ENCODE peak calls at places on chromosomes 5 and 9, in eight cellular contexts. One of them, this sample, is unnamed.

GRCh38 chr5:79284852-79285251 is 48.9 kb downstream of the JMY start:
- DNase-seq in HT1080: peak; percentile 9
- DNase-seq in NCI-H1105: no peak
- DNase-seq in psoas muscle: no peak
- DNase-seq in fibroblast of mammary gland: peak; percentile 29
- DNase-seq in NCI-H1417: no peak
- DNase-seq in NCI-H1092 treated with DMSO at 0.1 percent for 48 hours: no peak
- DNase-seq in T-cell: no peak
- DNase-seq in this sample: no peak

GRCh38 chr9:33351547-33351946 is 50.8 kb downstream of the AQP7 start:
- DNase-seq in fibroblast of mammary gland: no peak
- DNase-seq in HT1080: no peak
- DNase-seq in T-cell: no peak
- DNase-seq in psoas muscle: no peak
- DNase-seq in NCI-H1417: no peak
- DNase-seq in NCI-H1092 treated with DMSO at 0.1 percent for 48 hours: no peak
- DNase-seq in NCI-H1105: no peak
- DNase-seq in this sample: no peak

GRCh38 chr9:104313396-104314110 is 190.5 kb upstream of the OR13F1 start:
- DNase-seq in T-cell: no peak
- DNase-seq in HT1080: no peak
- DNase-seq in NCI-H1092 treated with DMSO at 0.1 percent for 48 hours: peak; percentile 14
- DNase-seq in NCI-H1417: peak; percentile 11
- DNase-seq in psoas muscle: no peak
- DNase-seq in NCI-H1105: no peak
- DNase-seq in fibroblast of mammary gland: no peak
- DNase-seq in this sample: no peak

GRCh38 chr9:120928720-120929389 is 2.3 kb upstream of the TRAF1 start:
- DNase-seq in psoas muscle: peak; percentile 80
- DNase-seq in fibroblast of mammary gland: no peak
- DNase-seq in NCI-H1105: no peak
- DNase-seq in T-cell: peak; percentile 71
- DNase-seq in HT1080: no peak
- DNase-seq in NCI-H1417: peak; percentile 18
- DNase-seq in NCI-H1092 treated with DMSO at 0.1 percent for 48 hours: peak; percentile 59
- DNase-seq in this sample: no peak

GRCh38 chr5:101455048-101455447 is 552.0 kb upstream of the ST8SIA4 start:
- DNase-seq in fibroblast of mammary gland: no peak
- DNase-seq in HT1080: no peak
- DNase-seq in T-cell: no peak
- DNase-seq in NCI-H1105: no peak
- DNase-seq in NCI-H1092 treated with DMSO at 0.1 percent for 48 hours: no peak
- DNase-seq in psoas muscle: no peak
- DNase-seq in NCI-H1417: no peak
- DNase-seq in this sample: no peak

GRCh38 chr5:55483903-55484302 is 50.9 kb downstream of the PLPP1 start:
- DNase-seq in NCI-H1417: no peak
- DNase-seq in psoas muscle: no peak
- DNase-seq in fibroblast of mammary gland: no peak
- DNase-seq in HT1080: no peak
- DNase-seq in NCI-H1092 treated with DMSO at 0.1 percent for 48 hours: no peak
- DNase-seq in NCI-H1105: no peak
- DNase-seq in T-cell: no peak
- DNase-seq in this sample: no peak

GRCh38 chr5:68273717-68274409 is 58.3 kb downstream of the PIK3R1 start:
- DNase-seq in NCI-H1092 treated with DMSO at 0.1 percent for 48 hours: no peak
- DNase-seq in HT1080: no peak
- DNase-seq in psoas muscle: no peak
- DNase-seq in NCI-H1417: no peak
- DNase-seq in NCI-H1105: no peak
- DNase-seq in T-cell: no peak
- DNase-seq in fibroblast of mammary gland: no peak
- DNase-seq in this sample: peak; percentile 62

GRCh38 chr5:151614565-151614964 is 23.4 kb upstream of the FAT2 start:
- DNase-seq in T-cell: no peak
- DNase-seq in NCI-H1105: no peak
- DNase-seq in NCI-H1417: no peak
- DNase-seq in NCI-H1092 treated with DMSO at 0.1 percent for 48 hours: no peak
- DNase-seq in fibroblast of mammary gland: no peak
- DNase-seq in HT1080: no peak
- DNase-seq in psoas muscle: no peak
- DNase-seq in this sample: no peak

GRCh38 chr9:113310538-113310937 is 7.4 kb upstream of the RNF183 start:
- DNase-seq in NCI-H1105: no peak
- DNase-seq in NCI-H1417: no peak
- DNase-seq in NCI-H1092 treated with DMSO at 0.1 percent for 48 hours: no peak
- DNase-seq in HT1080: no peak
- DNase-seq in T-cell: no peak
- DNase-seq in psoas muscle: no peak
- DNase-seq in fibroblast of mammary gland: no peak
- DNase-seq in this sample: no peak

GRCh38 chr5:111954516-111955337 is 197.7 kb upstream of the NREP start:
- DNase-seq in fibroblast of mammary gland: peak; percentile 48
- DNase-seq in NCI-H1417: no peak
- DNase-seq in NCI-H1105: no peak
- DNase-seq in NCI-H1092 treated with DMSO at 0.1 percent for 48 hours: no peak
- DNase-seq in T-cell: no peak
- DNase-seq in psoas muscle: no peak
- DNase-seq in HT1080: no peak
- DNase-seq in this sample: no peak

GRCh38 chr5:176361437-176362097 is at the start of gene KIAA1191:
- DNase-seq in T-cell: peak; percentile 92
- DNase-seq in HT1080: peak; percentile 86
- DNase-seq in NCI-H1105: peak; percentile 69
- DNase-seq in fibroblast of mammary gland: peak; percentile 86
- DNase-seq in NCI-H1092 treated with DMSO at 0.1 percent for 48 hours: peak; percentile 83
- DNase-seq in NCI-H1417: peak; percentile 82
- DNase-seq in psoas muscle: peak; percentile 96
- DNase-seq in this sample: peak; percentile 80

GRCh38 chr9:33785914-33786313 is 9.4 kb upstream of the PRSS3 start:
- DNase-seq in fibroblast of mammary gland: peak; percentile 36
- DNase-seq in NCI-H1092 treated with DMSO at 0.1 percent for 48 hours: peak; percentile 17
- DNase-seq in NCI-H1105: no peak
- DNase-seq in HT1080: no peak
- DNase-seq in T-cell: no peak
- DNase-seq in NCI-H1417: no peak
- DNase-seq in psoas muscle: no peak
- DNase-seq in this sample: no peak

GRCh38 chr5:93819666-93820065 is 78.3 kb upstream of the POU5F2 start:
- DNase-seq in HT1080: no peak
- DNase-seq in fibroblast of mammary gland: no peak
- DNase-seq in T-cell: no peak
- DNase-seq in psoas muscle: no peak
- DNase-seq in NCI-H1092 treated with DMSO at 0.1 percent for 48 hours: no peak
- DNase-seq in NCI-H1417: no peak
- DNase-seq in NCI-H1105: no peak
- DNase-seq in this sample: no peak

GRCh38 chr5:8845316-8845715 is 700.6 kb downstream of the SEMA5A start:
- DNase-seq in NCI-H1105: no peak
- DNase-seq in psoas muscle: no peak
- DNase-seq in T-cell: no peak
- DNase-seq in NCI-H1417: no peak
- DNase-seq in NCI-H1092 treated with DMSO at 0.1 percent for 48 hours: no peak
- DNase-seq in fibroblast of mammary gland: peak; percentile 86
- DNase-seq in HT1080: peak; percentile 52
- DNase-seq in this sample: no peak

GRCh38 chr5:124451721-124452383 is 294.6 kb downstream of the ZNF608 start:
- DNase-seq in T-cell: no peak
- DNase-seq in NCI-H1105: no peak
- DNase-seq in fibroblast of mammary gland: no peak
- DNase-seq in NCI-H1417: no peak
- DNase-seq in psoas muscle: no peak
- DNase-seq in NCI-H1092 treated with DMSO at 0.1 percent for 48 hours: no peak
- DNase-seq in HT1080: no peak
- DNase-seq in this sample: no peak

GRCh38 chr5:138960145-138960692 is 85.1 kb upstream of the LRRTM2 start:
- DNase-seq in T-cell: no peak
- DNase-seq in psoas muscle: no peak
- DNase-seq in fibroblast of mammary gland: no peak
- DNase-seq in HT1080: no peak
- DNase-seq in NCI-H1417: peak; percentile 58
- DNase-seq in NCI-H1092 treated with DMSO at 0.1 percent for 48 hours: peak; percentile 84
- DNase-seq in NCI-H1105: no peak
- DNase-seq in this sample: no peak

GRCh38 chr9:115025721-115026120 is 92.2 kb downstream of the TNC start:
- DNase-seq in HT1080: no peak
- DNase-seq in NCI-H1417: no peak
- DNase-seq in NCI-H1092 treated with DMSO at 0.1 percent for 48 hours: no peak
- DNase-seq in T-cell: no peak
- DNase-seq in fibroblast of mammary gland: no peak
- DNase-seq in NCI-H1105: no peak
- DNase-seq in psoas muscle: no peak
- DNase-seq in this sample: no peak

GRCh38 chr5:78548216-78548615 is 100.4 kb downstream of the LHFPL2 start:
- DNase-seq in T-cell: no peak
- DNase-seq in NCI-H1105: no peak
- DNase-seq in HT1080: no peak
- DNase-seq in NCI-H1417: no peak
- DNase-seq in fibroblast of mammary gland: no peak
- DNase-seq in NCI-H1092 treated with DMSO at 0.1 percent for 48 hours: no peak
- DNase-seq in psoas muscle: no peak
- DNase-seq in this sample: no peak

GRCh38 chr9:125438506-125439433 is 177.1 kb downstream of the GAPVD1 start:
- DNase-seq in T-cell: no peak
- DNase-seq in psoas muscle: no peak
- DNase-seq in NCI-H1092 treated with DMSO at 0.1 percent for 48 hours: no peak
- DNase-seq in fibroblast of mammary gland: no peak
- DNase-seq in HT1080: no peak
- DNase-seq in NCI-H1105: no peak
- DNase-seq in NCI-H1417: no peak
- DNase-seq in this sample: no peak

GRCh38 chr5:137609122-137609521 is 110.0 kb upstream of the SPOCK1 start:
- DNase-seq in fibroblast of mammary gland: peak; percentile 62
- DNase-seq in NCI-H1105: no peak
- DNase-seq in T-cell: no peak
- DNase-seq in NCI-H1417: no peak
- DNase-seq in NCI-H1092 treated with DMSO at 0.1 percent for 48 hours: no peak
- DNase-seq in psoas muscle: no peak
- DNase-seq in HT1080: peak; percentile 65
- DNase-seq in this sample: no peak

GRCh38 chr5:109655841-109656240 is 33.9 kb upstream of the MAN2A1 start:
- DNase-seq in T-cell: no peak
- DNase-seq in NCI-H1105: no peak
- DNase-seq in NCI-H1092 treated with DMSO at 0.1 percent for 48 hours: no peak
- DNase-seq in NCI-H1417: no peak
- DNase-seq in psoas muscle: no peak
- DNase-seq in HT1080: peak; percentile 42
- DNase-seq in fibroblast of mammary gland: no peak
- DNase-seq in this sample: peak; percentile 65

GRCh38 chr5:16754621-16755020 is 137.8 kb upstream of the RETREG1 start:
- DNase-seq in T-cell: no peak
- DNase-seq in NCI-H1105: no peak
- DNase-seq in NCI-H1092 treated with DMSO at 0.1 percent for 48 hours: no peak
- DNase-seq in HT1080: no peak
- DNase-seq in NCI-H1417: no peak
- DNase-seq in psoas muscle: no peak
- DNase-seq in fibroblast of mammary gland: no peak
- DNase-seq in this sample: no peak

GRCh38 chr5:154652746-154653417 is 102.3 kb upstream of the LARP1 start:
- DNase-seq in HT1080: peak; percentile 48
- DNase-seq in NCI-H1092 treated with DMSO at 0.1 percent for 48 hours: no peak
- DNase-seq in T-cell: no peak
- DNase-seq in psoas muscle: no peak
- DNase-seq in NCI-H1105: no peak
- DNase-seq in NCI-H1417: no peak
- DNase-seq in fibroblast of mammary gland: no peak
- DNase-seq in this sample: no peak

GRCh38 chr5:142976861-142977260 is 206.7 kb downstream of the ARHGAP26 start:
- DNase-seq in NCI-H1092 treated with DMSO at 0.1 percent for 48 hours: no peak
- DNase-seq in NCI-H1417: no peak
- DNase-seq in T-cell: no peak
- DNase-seq in HT1080: peak; percentile 69
- DNase-seq in fibroblast of mammary gland: peak; percentile 55
- DNase-seq in psoas muscle: no peak
- DNase-seq in NCI-H1105: no peak
- DNase-seq in this sample: no peak

GRCh38 chr5:34833991-34834793 is 4.8 kb upstream of the TTC23L start:
- DNase-seq in NCI-H1092 treated with DMSO at 0.1 percent for 48 hours: no peak
- DNase-seq in NCI-H1105: no peak
- DNase-seq in T-cell: no peak
- DNase-seq in HT1080: no peak
- DNase-seq in NCI-H1417: no peak
- DNase-seq in psoas muscle: no peak
- DNase-seq in fibroblast of mammary gland: peak; percentile 23
- DNase-seq in this sample: no peak

GRCh38 chr5:64680289-64680688 is 10.0 kb upstream of the SHISAL2B start:
- DNase-seq in NCI-H1417: no peak
- DNase-seq in NCI-H1105: no peak
- DNase-seq in psoas muscle: no peak
- DNase-seq in HT1080: peak; percentile 67
- DNase-seq in T-cell: no peak
- DNase-seq in NCI-H1092 treated with DMSO at 0.1 percent for 48 hours: no peak
- DNase-seq in fibroblast of mammary gland: no peak
- DNase-seq in this sample: peak; percentile 37

GRCh38 chr9:129341197-129341990 is 163.3 kb upstream of the IER5L start:
- DNase-seq in fibroblast of mammary gland: no peak
- DNase-seq in psoas muscle: no peak
- DNase-seq in NCI-H1105: no peak
- DNase-seq in T-cell: no peak
- DNase-seq in HT1080: no peak
- DNase-seq in NCI-H1417: no peak
- DNase-seq in NCI-H1092 treated with DMSO at 0.1 percent for 48 hours: no peak
- DNase-seq in this sample: no peak

GRCh38 chr9:21031091-21031817 is at the start of gene HACD4:
- DNase-seq in fibroblast of mammary gland: peak; percentile 47
- DNase-seq in NCI-H1417: peak; percentile 3
- DNase-seq in NCI-H1105: no peak
- DNase-seq in psoas muscle: peak; percentile 41
- DNase-seq in T-cell: peak; percentile 70
- DNase-seq in HT1080: no peak
- DNase-seq in NCI-H1092 treated with DMSO at 0.1 percent for 48 hours: peak; percentile 46
- DNase-seq in this sample: peak; percentile 15

GRCh38 chr9:120873512-120873911 is 3.5 kb downstream of the PHF19 start:
- DNase-seq in NCI-H1092 treated with DMSO at 0.1 percent for 48 hours: no peak
- DNase-seq in T-cell: no peak
- DNase-seq in NCI-H1105: no peak
- DNase-seq in fibroblast of mammary gland: no peak
- DNase-seq in NCI-H1417: no peak
- DNase-seq in HT1080: peak; percentile 62
- DNase-seq in psoas muscle: no peak
- DNase-seq in this sample: peak; percentile 84

GRCh38 chr5:32542216-32543059 is 42.9 kb upstream of the SUB1 start:
- DNase-seq in psoas muscle: no peak
- DNase-seq in NCI-H1105: no peak
- DNase-seq in NCI-H1417: no peak
- DNase-seq in fibroblast of mammary gland: peak; percentile 81
- DNase-seq in NCI-H1092 treated with DMSO at 0.1 percent for 48 hours: no peak
- DNase-seq in T-cell: no peak
- DNase-seq in HT1080: peak; percentile 75
- DNase-seq in this sample: peak; percentile 17

GRCh38 chr9:137129089-137129455 is 9.9 kb upstream of the GRIN1 start:
- DNase-seq in T-cell: no peak
- DNase-seq in NCI-H1105: no peak
- DNase-seq in NCI-H1092 treated with DMSO at 0.1 percent for 48 hours: no peak
- DNase-seq in psoas muscle: no peak
- DNase-seq in fibroblast of mammary gland: peak; percentile 49
- DNase-seq in NCI-H1417: no peak
- DNase-seq in HT1080: no peak
- DNase-seq in this sample: no peak

GRCh38 chr9:90805006-90805993 is 3.7 kb downstream of the SYK start:
- DNase-seq in NCI-H1417: peak; percentile 77
- DNase-seq in HT1080: no peak
- DNase-seq in NCI-H1092 treated with DMSO at 0.1 percent for 48 hours: peak; percentile 93
- DNase-seq in T-cell: no peak
- DNase-seq in fibroblast of mammary gland: no peak
- DNase-seq in psoas muscle: no peak
- DNase-seq in NCI-H1105: peak; percentile 84
- DNase-seq in this sample: no peak

GRCh38 chr5:15260347-15261278 is 239.4 kb upstream of the FBXL7 start:
- DNase-seq in T-cell: no peak
- DNase-seq in fibroblast of mammary gland: peak; percentile 7
- DNase-seq in NCI-H1092 treated with DMSO at 0.1 percent for 48 hours: no peak
- DNase-seq in HT1080: no peak
- DNase-seq in NCI-H1105: no peak
- DNase-seq in psoas muscle: no peak
- DNase-seq in NCI-H1417: no peak
- DNase-seq in this sample: no peak